ENCODE peak calls at places on chromosomes 16 and 17, in four cellular contexts. One of them, this sample, is unnamed.

GRCh38 chr17:13030459-13031305 is 12.9 kb upstream of the ELAC2 start:
- DNase-seq in cardiac muscle cell: peak
- DNase-seq in esophagus squamous epithelium: no peak
- DNase-seq in endothelial cell: peak
- DNase-seq in this sample: no peak

GRCh38 chr16:68756250-68757051 is 19.4 kb downstream of the CDH1 start:
- DNase-seq in cardiac muscle cell: no peak
- DNase-seq in esophagus squamous epithelium: no peak
- DNase-seq in endothelial cell: no peak
- DNase-seq in this sample: no peak

GRCh38 chr17:47983492-47984223 is 12.7 kb downstream of the CDK5RAP3 start:
- DNase-seq in cardiac muscle cell: no peak
- DNase-seq in esophagus squamous epithelium: no peak
- DNase-seq in endothelial cell: no peak
- DNase-seq in this sample: no peak

GRCh38 chr17:79993390-79994221 is 42.1 kb downstream of the TBC1D16 start:
- DNase-seq in cardiac muscle cell: peak
- DNase-seq in esophagus squamous epithelium: no peak
- DNase-seq in endothelial cell: no peak
- DNase-seq in this sample: no peak

GRCh38 chr17:36837616-36838272 is 99.5 kb upstream of the LHX1 start:
- DNase-seq in cardiac muscle cell: no peak
- DNase-seq in esophagus squamous epithelium: no peak
- DNase-seq in endothelial cell: no peak
- DNase-seq in this sample: no peak

GRCh38 chr16:29316673-29317237 is 89.8 kb downstream of the NPIPB11 start:
- DNase-seq in cardiac muscle cell: no peak
- DNase-seq in esophagus squamous epithelium: no peak
- DNase-seq in endothelial cell: no peak
- DNase-seq in this sample: no peak

GRCh38 chr17:6468051-6468790 is 24.0 kb downstream of the PIMREG start:
- DNase-seq in cardiac muscle cell: no peak
- DNase-seq in esophagus squamous epithelium: no peak
- DNase-seq in endothelial cell: no peak
- DNase-seq in this sample: no peak

GRCh38 chr16:85717393-85718152 is 28.8 kb upstream of the GINS2 start:
- DNase-seq in cardiac muscle cell: peak
- DNase-seq in esophagus squamous epithelium: no peak
- DNase-seq in endothelial cell: peak
- DNase-seq in this sample: no peak

GRCh38 chr16:65200857-65201256 is 79.0 kb upstream of the CDH11 start:
- DNase-seq in cardiac muscle cell: no peak
- DNase-seq in esophagus squamous epithelium: no peak
- DNase-seq in endothelial cell: no peak
- DNase-seq in this sample: no peak

GRCh38 chr16:15498427-15499175 is 64.2 kb downstream of the BMERB1 start:
- DNase-seq in cardiac muscle cell: no peak
- DNase-seq in esophagus squamous epithelium: no peak
- DNase-seq in endothelial cell: no peak
- DNase-seq in this sample: no peak

GRCh38 chr17:55432358-55433028 is 10.9 kb upstream of the MMD start:
- DNase-seq in cardiac muscle cell: no peak
- DNase-seq in esophagus squamous epithelium: no peak
- DNase-seq in endothelial cell: no peak
- DNase-seq in this sample: no peak

GRCh38 chr16:20321671-20322070 is 5.6 kb downstream of the GP2 start:
- DNase-seq in cardiac muscle cell: no peak
- DNase-seq in esophagus squamous epithelium: no peak
- DNase-seq in endothelial cell: no peak
- DNase-seq in this sample: no peak

GRCh38 chr17:38454528-38454927 is 26.3 kb downstream of the ARHGAP23 start:
- DNase-seq in cardiac muscle cell: no peak
- DNase-seq in esophagus squamous epithelium: peak
- DNase-seq in endothelial cell: no peak
- DNase-seq in this sample: peak

GRCh38 chr17:37711113-37711512 is 33.7 kb downstream of the HNF1B start:
- DNase-seq in cardiac muscle cell: no peak
- DNase-seq in esophagus squamous epithelium: no peak
- DNase-seq in endothelial cell: no peak
- DNase-seq in this sample: no peak

GRCh38 chr17:41734949-41735313 is 488 bp upstream of the HAP1 start:
- DNase-seq in cardiac muscle cell: peak
- DNase-seq in esophagus squamous epithelium: no peak
- DNase-seq in endothelial cell: peak
- DNase-seq in this sample: no peak

GRCh38 chr16:49839462-49839825 is 16.5 kb downstream of the ZNF423 start:
- DNase-seq in cardiac muscle cell: no peak
- DNase-seq in esophagus squamous epithelium: no peak
- DNase-seq in endothelial cell: no peak
- DNase-seq in this sample: no peak

GRCh38 chr16:71421911-71422310 is 19.9 kb downstream of the TLE7 start:
- DNase-seq in cardiac muscle cell: peak
- DNase-seq in esophagus squamous epithelium: no peak
- DNase-seq in endothelial cell: peak
- DNase-seq in this sample: no peak

GRCh38 chr16:66857437-66857836 is 13.2 kb downstream of the CA7 start:
- DNase-seq in cardiac muscle cell: no peak
- DNase-seq in esophagus squamous epithelium: no peak
- DNase-seq in endothelial cell: no peak
- DNase-seq in this sample: no peak

GRCh38 chr16:73768786-73769203 is 527.8 kb upstream of the PSMD7 start:
- DNase-seq in cardiac muscle cell: no peak
- DNase-seq in esophagus squamous epithelium: no peak
- DNase-seq in endothelial cell: no peak
- DNase-seq in this sample: no peak

GRCh38 chr16:1701216-1701878 is 4.6 kb upstream of the MAPK8IP3 start:
- DNase-seq in cardiac muscle cell: no peak
- DNase-seq in esophagus squamous epithelium: no peak
- DNase-seq in endothelial cell: no peak
- DNase-seq in this sample: no peak

GRCh38 chr16:1645914-1646525 is 32.1 kb upstream of the JPT2 start:
- DNase-seq in cardiac muscle cell: no peak
- DNase-seq in esophagus squamous epithelium: no peak
- DNase-seq in endothelial cell: no peak
- DNase-seq in this sample: no peak

GRCh38 chr17:48629411-48629759 is 3.2 kb upstream of the HOXB9 start:
- DNase-seq in cardiac muscle cell: no peak
- DNase-seq in esophagus squamous epithelium: no peak
- DNase-seq in endothelial cell: no peak
- DNase-seq in this sample: no peak

GRCh38 chr16:27216297-27216885 is 13.1 kb downstream of the KDM8 start:
- DNase-seq in cardiac muscle cell: no peak
- DNase-seq in esophagus squamous epithelium: no peak
- DNase-seq in endothelial cell: no peak
- DNase-seq in this sample: no peak

GRCh38 chr17:41026668-41027471 is at the start of gene KRTAP1-5:
- DNase-seq in cardiac muscle cell: no peak
- DNase-seq in esophagus squamous epithelium: no peak
- DNase-seq in endothelial cell: no peak
- DNase-seq in this sample: no peak

GRCh38 chr17:77419095-77419494 is 278.3 kb downstream of the SEC14L1 start:
- DNase-seq in cardiac muscle cell: no peak
- DNase-seq in esophagus squamous epithelium: no peak
- DNase-seq in endothelial cell: no peak
- DNase-seq in this sample: no peak

GRCh38 chr16:969508-970378 is 1.0 kb downstream of the LMF1 start:
- DNase-seq in cardiac muscle cell: peak
- DNase-seq in esophagus squamous epithelium: no peak
- DNase-seq in endothelial cell: no peak
- DNase-seq in this sample: no peak

GRCh38 chr16:52283018-52283417 is 263.9 kb downstream of the TOX3 start:
- DNase-seq in cardiac muscle cell: no peak
- DNase-seq in esophagus squamous epithelium: no peak
- DNase-seq in endothelial cell: no peak
- DNase-seq in this sample: no peak

DNA sequence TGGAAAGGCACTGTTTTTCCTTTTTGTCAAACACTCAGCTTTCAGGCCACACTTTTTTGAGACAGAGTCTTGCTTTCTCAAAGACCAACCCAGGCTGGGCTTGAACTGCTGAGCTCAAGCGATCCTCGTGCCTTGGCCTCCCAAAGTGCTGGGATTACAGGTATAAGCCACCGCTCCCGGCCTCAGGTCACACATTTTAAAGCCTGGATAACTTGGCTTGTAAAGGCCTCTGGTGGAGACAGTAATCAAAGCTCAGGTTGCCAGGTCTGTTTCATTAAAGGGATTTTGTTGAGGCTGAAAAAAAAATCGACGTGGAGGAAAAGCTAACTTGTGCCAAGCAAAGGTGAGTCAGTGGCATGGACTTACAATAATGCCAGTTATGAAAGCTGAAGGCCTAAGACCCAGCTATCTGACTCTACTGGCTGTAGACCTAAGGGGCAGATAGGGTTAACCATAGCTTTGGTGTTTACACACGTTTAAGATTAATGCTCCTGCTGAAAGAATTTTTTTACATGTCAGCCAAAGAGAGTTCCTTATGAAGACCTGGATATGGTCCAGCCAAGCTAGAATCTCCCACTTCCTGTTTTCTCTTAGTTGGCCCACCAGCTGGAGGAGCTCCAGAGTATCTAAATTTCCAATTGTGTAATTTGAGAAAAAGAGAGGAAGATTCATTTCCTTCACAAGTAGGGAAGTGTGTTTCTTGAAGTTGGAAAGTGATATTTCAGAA is 910 bp downstream of the NBR1 start:
- DNase-seq in cardiac muscle cell: peak
- DNase-seq in esophagus squamous epithelium: no peak
- DNase-seq in endothelial cell: peak
- DNase-seq in this sample: peak
- TF ChIP-seq CTCF in cardiac muscle cell: peak
- TF ChIP-seq CTCF in esophagus squamous epithelium: no peak
- TF ChIP-seq CTCF in endothelial cell: no peak
- TF ChIP-seq CTCF in this sample: peak

GRCh38 chr17:3977387-3977786 is 13.2 kb upstream of the ATP2A3 start:
- DNase-seq in cardiac muscle cell: no peak
- DNase-seq in esophagus squamous epithelium: no peak
- DNase-seq in endothelial cell: no peak
- DNase-seq in this sample: no peak
- TF ChIP-seq CTCF in cardiac muscle cell: no peak
- TF ChIP-seq CTCF in esophagus squamous epithelium: no peak
- TF ChIP-seq CTCF in endothelial cell: no peak
- TF ChIP-seq CTCF in this sample: no peak

GRCh38 chr17:31286587-31286986 is 10.5 kb downstream of the OMG start:
- DNase-seq in cardiac muscle cell: no peak
- DNase-seq in esophagus squamous epithelium: no peak
- DNase-seq in endothelial cell: no peak
- DNase-seq in this sample: no peak
- TF ChIP-seq CTCF in cardiac muscle cell: no peak
- TF ChIP-seq CTCF in esophagus squamous epithelium: no peak
- TF ChIP-seq CTCF in endothelial cell: no peak
- TF ChIP-seq CTCF in this sample: no peak

DNA sequence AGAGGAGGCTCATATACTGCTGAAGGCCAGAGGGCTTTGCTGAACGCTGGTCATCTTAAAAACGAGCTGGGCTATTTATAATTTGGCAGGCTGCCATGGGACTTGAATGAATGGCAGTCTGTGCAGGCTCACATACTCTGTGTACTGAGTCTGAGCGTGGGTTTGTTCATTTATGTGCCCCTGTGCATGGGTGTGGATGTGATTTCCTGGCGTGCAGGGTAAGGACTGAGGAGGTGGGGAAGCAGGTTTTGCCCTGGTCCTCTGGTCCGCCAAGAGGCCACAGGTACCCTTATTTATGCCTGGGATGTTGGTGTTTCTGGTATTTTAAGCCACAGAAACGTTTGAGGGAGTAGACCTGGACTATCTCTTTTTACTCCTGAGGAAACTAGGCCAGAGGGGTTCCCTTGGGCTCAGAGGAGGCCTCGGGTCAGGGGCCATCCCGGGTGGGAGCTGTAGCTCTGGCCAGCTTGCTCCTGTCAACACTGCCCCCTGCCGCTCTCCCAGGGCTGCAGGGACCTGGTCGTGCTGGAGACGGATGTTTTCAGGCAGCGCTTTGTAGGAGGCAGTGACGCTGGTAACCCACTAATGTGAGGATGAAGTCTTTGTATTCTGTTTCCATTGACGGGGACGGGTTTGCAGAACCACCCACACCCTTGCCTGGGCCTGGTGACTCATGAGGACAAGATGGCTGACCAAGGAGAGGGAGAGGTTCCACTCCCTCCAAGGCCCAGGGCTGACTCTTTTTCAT is 184.4 kb downstream of the MSI2 start:
- DNase-seq in cardiac muscle cell: peak
- DNase-seq in esophagus squamous epithelium: no peak
- DNase-seq in endothelial cell: peak
- DNase-seq in this sample: peak
- TF ChIP-seq CTCF in cardiac muscle cell: peak
- TF ChIP-seq CTCF in esophagus squamous epithelium: no peak
- TF ChIP-seq CTCF in endothelial cell: no peak
- TF ChIP-seq CTCF in this sample: peak

DNA sequence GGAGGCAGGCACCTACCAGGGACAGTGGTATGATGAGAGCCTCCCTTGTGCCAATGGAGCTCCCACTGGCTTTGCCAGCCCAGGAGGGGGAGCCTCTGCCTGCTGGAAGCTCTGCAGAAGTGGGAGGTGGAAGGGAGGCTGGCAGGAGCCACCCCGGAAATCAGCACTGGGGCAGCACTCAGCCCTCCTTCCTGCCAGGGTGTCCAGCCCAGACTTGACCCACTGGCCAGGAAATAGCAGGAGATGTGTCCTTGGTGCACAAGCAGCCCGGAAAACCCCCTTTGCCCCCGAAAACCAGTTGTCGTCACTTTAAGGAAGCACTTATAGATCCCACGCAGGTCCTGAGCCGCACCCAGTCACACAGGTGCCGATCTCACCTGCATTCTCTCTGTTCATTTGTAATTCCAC is 49.3 kb upstream of the CACNG4 start:
- DNase-seq in cardiac muscle cell: no peak
- DNase-seq in esophagus squamous epithelium: no peak
- DNase-seq in endothelial cell: no peak
- DNase-seq in this sample: no peak
- TF ChIP-seq CTCF in cardiac muscle cell: no peak
- TF ChIP-seq CTCF in esophagus squamous epithelium: no peak
- TF ChIP-seq CTCF in endothelial cell: no peak
- TF ChIP-seq CTCF in this sample: peak

GRCh38 chr17:45093444-45094110 is 32.5 kb downstream of the NMT1 start:
- DNase-seq in cardiac muscle cell: no peak
- DNase-seq in esophagus squamous epithelium: no peak
- DNase-seq in endothelial cell: no peak
- DNase-seq in this sample: no peak

GRCh38 chr17:45098081-45098868 is 34.0 kb downstream of the PLCD3 start:
- DNase-seq in cardiac muscle cell: no peak
- DNase-seq in esophagus squamous epithelium: no peak
- DNase-seq in endothelial cell: no peak
- DNase-seq in this sample: no peak

GRCh38 chr17:45096926-45097325 is 35.4 kb downstream of the PLCD3 start:
- DNase-seq in cardiac muscle cell: no peak
- DNase-seq in esophagus squamous epithelium: no peak
- DNase-seq in endothelial cell: no peak
- DNase-seq in this sample: no peak

GRCh38 chr17:45098869-45099616 is 33.3 kb downstream of the PLCD3 start:
- DNase-seq in cardiac muscle cell: peak
- DNase-seq in esophagus squamous epithelium: no peak
- DNase-seq in endothelial cell: peak
- DNase-seq in this sample: peak

GRCh38 chr17:45096141-45096540 is 35.0 kb downstream of the NMT1 start:
- DNase-seq in cardiac muscle cell: no peak
- DNase-seq in esophagus squamous epithelium: no peak
- DNase-seq in endothelial cell: no peak
- DNase-seq in this sample: no peak
- TF ChIP-seq CTCF in cardiac muscle cell: peak
- TF ChIP-seq CTCF in esophagus squamous epithelium: no peak
- TF ChIP-seq CTCF in endothelial cell: peak
- TF ChIP-seq CTCF in this sample: peak

This sample was measured in osteocyte.